ENCODE peak calls at places on chromosomes 2 and 18, in nine cellular contexts. S, T, G, U, Z, P, D, K and Y are unnamed samples.

GRCh38 chr18:28127228-28127627 is 49.7 kb downstream of the CDH2 start:
- DNase-seq in S (no peak), T (no peak), G (no peak), U (no peak), Z (no peak), P (no peak), D (no peak), K (no peak), Y (no peak)

GRCh38 chr2:95270541-95271081 is 3.6 kb upstream of the PROM2 start:
- DNase-seq in S (no peak), T (no peak), G (no peak), U (no peak), Z (no peak), P (no peak), D (no peak), K (no peak), Y (no peak)

GRCh38 chr2:188922191-188922590 is 52.0 kb upstream of the COL3A1 start:
- DNase-seq in S (no peak), T (no peak), G (no peak), U (no peak), Z (no peak), P (no peak), D (no peak), K (no peak), Y (no peak)

GRCh38 chr2:172246649-172247048 is 143.9 kb upstream of the DLX2 start:
- DNase-seq in S (peak), T (no peak), G (peak), U (no peak), Z (no peak), P (no peak), D (no peak), K (no peak), Y (peak)

GRCh38 chr2:66601624-66602023 is 166.7 kb downstream of the MEIS1 start:
- DNase-seq in S (no peak), T (no peak), G (no peak), U (no peak), Z (no peak), P (no peak), D (no peak), K (no peak), Y (no peak)

GRCh38 chr2:225400060-225400511 is 576 bp downstream of the NYAP2 start:
- DNase-seq in S (peak), T (peak), G (peak), U (peak), Z (no peak), P (peak), D (no peak), K (peak), Y (peak)

GRCh38 chr2:100606332-100606731 is 43.5 kb downstream of the PDCL3 start:
- DNase-seq in S (no peak), T (no peak), G (no peak), U (no peak), Z (no peak), P (no peak), D (no peak), K (no peak), Y (no peak)

GRCh38 chr18:45825258-45825744 is at the start of gene SIGLEC15:
- DNase-seq in S (no peak), T (no peak), G (no peak), U (no peak), Z (no peak), P (no peak), D (no peak), K (no peak), Y (no peak)

GRCh38 chr2:160087854-160088745 is 25.7 kb upstream of the PLA2R1 start:
- DNase-seq in S (peak), T (no peak), G (no peak), U (no peak), Z (no peak), P (peak), D (no peak), K (peak), Y (peak)

GRCh38 chr18:3950668-3951413 is 500.9 kb downstream of the TGIF1 start:
- DNase-seq in S (no peak), T (no peak), G (no peak), U (no peak), Z (no peak), P (no peak), D (no peak), K (no peak), Y (no peak)

GRCh38 chr2:172102159-172102857 is 392 bp downstream of the DLX2 start:
- DNase-seq in S (peak), T (no peak), G (no peak), U (no peak), Z (no peak), P (no peak), D (no peak), K (peak), Y (peak)

DNA sequence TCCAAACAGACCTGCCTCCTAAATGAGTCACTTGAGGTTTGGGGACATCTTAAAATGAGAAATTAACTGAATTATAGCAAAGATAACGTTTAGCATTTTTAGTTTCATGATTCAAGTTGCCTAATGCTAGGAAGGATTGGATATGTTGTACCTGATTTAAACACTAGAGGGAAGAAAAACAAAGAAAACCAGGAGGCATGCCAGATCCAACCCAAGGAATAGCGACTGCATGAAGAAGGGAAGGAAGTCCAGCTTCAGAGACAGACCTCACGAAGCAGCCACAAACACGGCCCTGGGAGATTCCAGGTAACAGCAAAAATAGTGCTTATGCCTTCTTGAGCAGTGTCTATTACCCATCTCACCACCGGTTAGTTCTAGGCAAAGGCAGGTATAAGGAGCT is 499.9 kb upstream of the SPHKAP start:
- DNase-seq in S (peak), T (no peak), G (peak), U (no peak), Z (no peak), P (peak), D (no peak), K (no peak), Y (no peak)
- TF ChIP-seq CTCF in S (peak), T (no peak), G (peak), U (peak), Z (no peak), P (peak), D (no peak), K (peak), Y (no peak)

GRCh38 chr2:65070172-65070830 is 14.1 kb downstream of the CEP68 start:
- DNase-seq in S (peak), T (no peak), G (peak), U (no peak), Z (no peak), P (no peak), D (no peak), K (no peak), Y (peak)
- TF ChIP-seq CTCF in S (peak), T (no peak), G (peak), U (no peak), Z (no peak), P (no peak), D (no peak), K (no peak), Y (no peak)

GRCh38 chr2:144448389-144449027 is 71.4 kb downstream of the ZEB2 start:
- DNase-seq in S (no peak), T (no peak), G (no peak), U (no peak), Z (no peak), P (no peak), D (no peak), K (no peak), Y (no peak)

GRCh38 chr2:144447535-144447934 is 72.4 kb downstream of the ZEB2 start:
- DNase-seq in S (no peak), T (no peak), G (no peak), U (no peak), Z (no peak), P (no peak), D (no peak), K (no peak), Y (no peak)

GRCh38 chr2:144446136-144446535 is 73.8 kb downstream of the ZEB2 start:
- DNase-seq in S (no peak), T (no peak), G (no peak), U (no peak), Z (no peak), P (no peak), D (no peak), K (no peak), Y (no peak)

GRCh38 chr2:144451443-144451842 is 68.5 kb downstream of the ZEB2 start:
- DNase-seq in S (no peak), T (no peak), G (no peak), U (no peak), Z (no peak), P (no peak), D (no peak), K (no peak), Y (no peak)

GRCh38 chr2:144449028-144449406 is 70.9 kb downstream of the ZEB2 start:
- DNase-seq in S (no peak), T (peak), G (no peak), U (no peak), Z (no peak), P (no peak), D (no peak), K (peak), Y (peak)
- TF ChIP-seq CTCF in S (peak), T (no peak), G (peak), U (peak), Z (no peak), P (peak), D (no peak), K (peak), Y (no peak)

DNA sequence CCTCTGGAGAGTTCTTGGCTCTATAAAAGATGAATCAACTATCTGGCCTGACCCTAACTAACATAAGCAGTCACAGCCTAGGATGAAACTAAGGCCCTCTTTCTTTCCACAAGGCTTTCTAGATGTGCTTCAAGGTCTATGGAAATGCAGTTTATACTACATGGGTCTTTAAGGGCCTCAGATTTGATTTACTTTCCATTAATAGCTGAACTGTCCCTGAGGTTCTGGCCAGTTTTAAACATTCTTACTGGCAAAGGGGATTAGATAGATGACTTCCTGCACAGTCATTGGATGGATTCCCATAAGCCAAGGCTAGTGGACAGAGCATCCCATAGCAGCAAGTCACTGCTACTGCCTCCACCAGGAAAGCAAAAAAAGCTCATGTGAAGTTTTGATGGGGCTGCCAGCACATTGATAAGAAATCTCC is 38.1 kb upstream of the LCLAT1 start:
- DNase-seq in S (peak), T (no peak), G (peak), U (no peak), Z (no peak), P (no peak), D (no peak), K (no peak), Y (no peak)
- TF ChIP-seq CTCF in S (peak), T (no peak), G (peak), U (no peak), Z (no peak), P (no peak), D (no peak), K (no peak), Y (no peak)

GRCh38 chr2:24164416-24164973 is 10.4 kb upstream of the FAM228A start:
- DNase-seq in S (no peak), T (peak), G (no peak), U (no peak), Z (no peak), P (peak), D (peak), K (peak), Y (peak)
- TF ChIP-seq CTCF in S (peak), T (peak), G (peak), U (peak), Z (peak), P (peak), D (peak), K (peak), Y (peak)